ENCODE peak calls at places on chromosomes 12 and 14, in four cellular contexts. S is NCI-H510A treated with DMSO at 0.1 percent for 48 hours, T is RKO, M is neuronal stem cell. D is an unnamed sample.

GRCh38 chr14:69321601-69322330 is 61.8 kb downstream of the GALNT16 start:
- DNase-seq in S (no peak), M (no peak), T (no peak), D (no peak)

GRCh38 chr12:81208193-81208946 is 130.5 kb downstream of the ACSS3 start:
- DNase-seq in S (peak), T (no peak), M (no peak), D (no peak)

GRCh38 chr12:30457621-30458289 is 237.9 kb downstream of the IPO8 start:
- DNase-seq in M (no peak), S (no peak), T (peak), D (peak)

GRCh38 chr12:6534914-6535696 is 788 bp downstream of the GAPDH start:
- DNase-seq in T (peak), S (no peak), M (peak), D (peak)

GRCh38 chr12:27822076-27822712 is 42.2 kb upstream of the MANSC4 start:
- DNase-seq in S (no peak), T (peak), M (no peak), D (no peak)

GRCh38 chr12:38411426-38411825 is 94.9 kb downstream of the ALG10B start:
- DNase-seq in M (no peak), T (no peak), S (no peak), D (no peak)

GRCh38 chr14:91108941-91109611 is 4.8 kb upstream of the DGLUCY start:
- DNase-seq in M (no peak), S (no peak), T (no peak), D (no peak)

GRCh38 chr12:47900480-47901129 is 4.2 kb downstream of the VDR start:
- DNase-seq in M (no peak), S (peak), T (no peak), D (peak)

GRCh38 chr12:6871052-6871957 is 1.8 kb downstream of the SPSB2 start:
- DNase-seq in M (no peak), S (peak), T (peak), D (no peak)

GRCh38 chr14:104874110-104874531 is 9.1 kb downstream of the CEP170B start:
- DNase-seq in T (no peak), M (no peak), S (no peak), D (no peak)

GRCh38 chr14:53963491-53964227 is 7.0 kb upstream of the BMP4 start:
- DNase-seq in T (no peak), S (no peak), M (no peak), D (peak)

GRCh38 chr12:49903700-49904423 is at the start of gene FAIM2:
- DNase-seq in S (peak), M (no peak), T (no peak), D (peak)

GRCh38 chr14:53355581-53356112 is 202.5 kb upstream of the DDHD1 start:
- DNase-seq in T (no peak), S (no peak), M (peak), D (peak)

GRCh38 chr12:126385785-126386184 is 1320.5 kb downstream of the AACS start:
- DNase-seq in T (peak), M (no peak), S (no peak), D (no peak)

D was measured in iPS-NIHi11.